ENCODE peak calls at places on chromosomes 6 and 20, in ten cellular contexts. One of them, this sample, is unnamed.

GRCh38 chr6:11168091-11168635 is 56.6 kb upstream of the ERVFRD-1 start:
- DNase-seq in fibroblast of villous mesenchyme: no peak
- DNase-seq in ovary: no peak
- DNase-seq in Peyer's patch: no peak
- DNase-seq in fibroblast of mammary gland: no peak
- DNase-seq in lung: no peak
- DNase-seq in heart left ventricle: no peak
- DNase-seq in Panc1: no peak
- DNase-seq in HCT116: no peak
- DNase-seq in fibroblast of lung: no peak
- DNase-seq in this sample: no peak

GRCh38 chr6:99521557-99522286 is 6.5 kb upstream of the USP45 start:
- DNase-seq in Panc1: no peak
- DNase-seq in Peyer's patch: no peak
- DNase-seq in lung: peak; percentile 35
- DNase-seq in heart left ventricle: peak; percentile 40
- DNase-seq in ovary: peak; percentile 46
- DNase-seq in fibroblast of mammary gland: peak; percentile 53
- DNase-seq in fibroblast of villous mesenchyme: peak; percentile 72
- DNase-seq in HCT116: no peak
- DNase-seq in fibroblast of lung: peak; percentile 74
- DNase-seq in this sample: no peak

GRCh38 chr20:1418335-1418734 is 25.5 kb upstream of the FKBP1A start:
- DNase-seq in fibroblast of mammary gland: peak; percentile 87
- DNase-seq in HCT116: no peak
- DNase-seq in lung: no peak
- DNase-seq in Peyer's patch: no peak
- DNase-seq in Panc1: no peak
- DNase-seq in ovary: no peak
- DNase-seq in heart left ventricle: no peak
- DNase-seq in fibroblast of villous mesenchyme: peak; percentile 51
- DNase-seq in fibroblast of lung: no peak
- DNase-seq in this sample: no peak

GRCh38 chr6:111468329-111469012 is 14.5 kb downstream of the REV3L start:
- DNase-seq in Panc1: no peak
- DNase-seq in fibroblast of lung: no peak
- DNase-seq in heart left ventricle: no peak
- DNase-seq in Peyer's patch: no peak
- DNase-seq in lung: no peak
- DNase-seq in fibroblast of mammary gland: peak; percentile 39
- DNase-seq in HCT116: no peak
- DNase-seq in fibroblast of villous mesenchyme: peak; percentile 30
- DNase-seq in ovary: no peak
- DNase-seq in this sample: no peak

GRCh38 chr6:37713529-37714119 is 15.9 kb upstream of the MDGA1 start:
- DNase-seq in ovary: no peak
- DNase-seq in Panc1: no peak
- DNase-seq in fibroblast of lung: peak; percentile 29
- DNase-seq in fibroblast of mammary gland: peak; percentile 92
- DNase-seq in HCT116: no peak
- DNase-seq in fibroblast of villous mesenchyme: peak; percentile 31
- DNase-seq in Peyer's patch: no peak
- DNase-seq in heart left ventricle: no peak
- DNase-seq in lung: no peak
- DNase-seq in this sample: peak; percentile 64

GRCh38 chr6:154041001-154041400 is 2.0 kb downstream of the OPRM1 start:
- DNase-seq in lung: no peak
- DNase-seq in heart left ventricle: no peak
- DNase-seq in HCT116: no peak
- DNase-seq in fibroblast of villous mesenchyme: no peak
- DNase-seq in Peyer's patch: no peak
- DNase-seq in ovary: no peak
- DNase-seq in fibroblast of lung: no peak
- DNase-seq in Panc1: no peak
- DNase-seq in fibroblast of mammary gland: no peak
- DNase-seq in this sample: no peak

GRCh38 chr6:113755449-113756289 is 101.5 kb upstream of the MARCKS start:
- DNase-seq in fibroblast of villous mesenchyme: no peak
- DNase-seq in fibroblast of lung: no peak
- DNase-seq in ovary: no peak
- DNase-seq in lung: no peak
- DNase-seq in heart left ventricle: no peak
- DNase-seq in HCT116: no peak
- DNase-seq in Panc1: no peak
- DNase-seq in Peyer's patch: no peak
- DNase-seq in fibroblast of mammary gland: no peak
- DNase-seq in this sample: no peak

GRCh38 chr6:83038246-83038645 is 27.4 kb downstream of the UBE3D start:
- DNase-seq in HCT116: no peak
- DNase-seq in Peyer's patch: no peak
- DNase-seq in fibroblast of lung: no peak
- DNase-seq in heart left ventricle: no peak
- DNase-seq in ovary: no peak
- DNase-seq in Panc1: no peak
- DNase-seq in fibroblast of villous mesenchyme: no peak
- DNase-seq in lung: no peak
- DNase-seq in fibroblast of mammary gland: no peak
- DNase-seq in this sample: no peak

GRCh38 chr20:61798632-61799031 is 267.0 kb downstream of the TAF4 start:
- DNase-seq in ovary: no peak
- DNase-seq in lung: no peak
- DNase-seq in Peyer's patch: no peak
- DNase-seq in HCT116: no peak
- DNase-seq in fibroblast of lung: no peak
- DNase-seq in Panc1: no peak
- DNase-seq in fibroblast of villous mesenchyme: no peak
- DNase-seq in heart left ventricle: no peak
- DNase-seq in fibroblast of mammary gland: no peak
- DNase-seq in this sample: no peak

GRCh38 chr20:54208492-54209044 is 681 bp downstream of the PFDN4 start:
- DNase-seq in ovary: no peak
- DNase-seq in Peyer's patch: no peak
- DNase-seq in Panc1: no peak
- DNase-seq in fibroblast of villous mesenchyme: peak; percentile 97
- DNase-seq in fibroblast of lung: peak; percentile 63
- DNase-seq in HCT116: no peak
- DNase-seq in heart left ventricle: no peak
- DNase-seq in fibroblast of mammary gland: peak; percentile 68
- DNase-seq in lung: no peak
- DNase-seq in this sample: no peak

GRCh38 chr6:155444952-155445903 is 10.4 kb downstream of the NOX3 start:
- DNase-seq in fibroblast of villous mesenchyme: no peak
- DNase-seq in fibroblast of mammary gland: no peak
- DNase-seq in fibroblast of lung: no peak
- DNase-seq in heart left ventricle: no peak
- DNase-seq in ovary: no peak
- DNase-seq in lung: no peak
- DNase-seq in HCT116: no peak
- DNase-seq in Panc1: no peak
- DNase-seq in Peyer's patch: no peak
- DNase-seq in this sample: no peak

GRCh38 chr6:155444120-155444917 is 11.3 kb downstream of the NOX3 start:
- DNase-seq in heart left ventricle: no peak
- DNase-seq in ovary: no peak
- DNase-seq in HCT116: peak; percentile 63
- DNase-seq in Peyer's patch: no peak
- DNase-seq in fibroblast of mammary gland: no peak
- DNase-seq in lung: no peak
- DNase-seq in fibroblast of villous mesenchyme: peak; percentile 30
- DNase-seq in fibroblast of lung: peak; percentile 4
- DNase-seq in Panc1: peak; percentile 28
- DNase-seq in this sample: peak; percentile 5

GRCh38 chr6:155440758-155441157 is 14.9 kb downstream of the NOX3 start:
- DNase-seq in heart left ventricle: no peak
- DNase-seq in Peyer's patch: no peak
- DNase-seq in HCT116: no peak
- DNase-seq in fibroblast of villous mesenchyme: no peak
- DNase-seq in Panc1: no peak
- DNase-seq in ovary: no peak
- DNase-seq in fibroblast of mammary gland: no peak
- DNase-seq in fibroblast of lung: no peak
- DNase-seq in lung: no peak
- DNase-seq in this sample: no peak

GRCh38 chr6:155443168-155443567 is 12.5 kb downstream of the NOX3 start:
- DNase-seq in Panc1: no peak
- DNase-seq in fibroblast of lung: no peak
- DNase-seq in fibroblast of mammary gland: no peak
- DNase-seq in fibroblast of villous mesenchyme: no peak
- DNase-seq in lung: no peak
- DNase-seq in heart left ventricle: no peak
- DNase-seq in ovary: no peak
- DNase-seq in Peyer's patch: no peak
- DNase-seq in HCT116: no peak
- DNase-seq in this sample: no peak

DNA sequence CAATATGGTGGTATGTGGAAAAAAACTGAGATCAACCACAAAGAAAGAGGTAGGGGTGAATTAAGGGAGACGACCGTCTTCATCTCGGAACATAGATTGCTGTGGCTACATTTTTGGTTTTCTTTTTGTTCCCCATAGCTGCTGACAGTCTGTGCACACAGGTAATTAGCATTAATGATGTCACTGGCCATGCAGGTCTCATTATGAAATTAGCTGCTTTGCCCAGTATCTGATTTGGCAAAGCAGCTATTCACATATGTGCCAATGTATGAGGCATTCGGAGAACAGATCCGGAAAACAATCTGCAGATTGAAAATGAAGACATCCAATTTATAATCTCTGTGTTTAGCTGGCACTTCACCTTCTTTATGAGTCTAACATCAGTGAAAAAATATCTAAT is 13.1 kb downstream of the NOX3 start:
- DNase-seq in ovary: no peak
- DNase-seq in Peyer's patch: no peak
- DNase-seq in heart left ventricle: no peak
- DNase-seq in fibroblast of lung: no peak
- DNase-seq in Panc1: no peak
- DNase-seq in fibroblast of mammary gland: no peak
- DNase-seq in fibroblast of villous mesenchyme: no peak
- DNase-seq in lung: no peak
- DNase-seq in HCT116: no peak
- DNase-seq in this sample: no peak
- TF ChIP-seq CTCF in ovary: no peak
- TF ChIP-seq CTCF in Peyer's patch: no peak
- TF ChIP-seq CTCF in heart left ventricle: no peak
- TF ChIP-seq CTCF in fibroblast of lung: no peak
- TF ChIP-seq CTCF in Panc1: no peak
- TF ChIP-seq CTCF in fibroblast of mammary gland: no peak
- TF ChIP-seq CTCF in fibroblast of villous mesenchyme: no peak
- TF ChIP-seq CTCF in lung: no peak
- TF ChIP-seq CTCF in HCT116: no peak
- TF ChIP-seq CTCF in this sample: no peak

GRCh38 chr6:150070236-150070860 is 1.4 kb upstream of the ULBP3 start:
- DNase-seq in lung: no peak
- DNase-seq in HCT116: no peak
- DNase-seq in Panc1: no peak
- DNase-seq in heart left ventricle: no peak
- DNase-seq in fibroblast of villous mesenchyme: no peak
- DNase-seq in Peyer's patch: no peak
- DNase-seq in fibroblast of lung: no peak
- DNase-seq in fibroblast of mammary gland: no peak
- DNase-seq in ovary: no peak
- DNase-seq in this sample: no peak

GRCh38 chr6:150068173-150068785 is 642 bp downstream of the ULBP3 start:
- DNase-seq in Peyer's patch: no peak
- DNase-seq in fibroblast of villous mesenchyme: no peak
- DNase-seq in heart left ventricle: no peak
- DNase-seq in fibroblast of mammary gland: no peak
- DNase-seq in lung: no peak
- DNase-seq in Panc1: no peak
- DNase-seq in ovary: no peak
- DNase-seq in fibroblast of lung: no peak
- DNase-seq in HCT116: no peak
- DNase-seq in this sample: no peak

GRCh38 chr6:150068786-150069648 is at the start of gene ULBP3:
- DNase-seq in heart left ventricle: peak; percentile 87
- DNase-seq in HCT116: peak; percentile 89
- DNase-seq in Peyer's patch: peak; percentile 93
- DNase-seq in Panc1: no peak
- DNase-seq in fibroblast of villous mesenchyme: peak; percentile 90
- DNase-seq in ovary: peak; percentile 86
- DNase-seq in fibroblast of lung: peak; percentile 91
- DNase-seq in fibroblast of mammary gland: peak; percentile 94
- DNase-seq in lung: peak; percentile 94
- DNase-seq in this sample: peak; percentile 81

GRCh38 chr6:150072201-150072600 is 3.3 kb upstream of the ULBP3 start:
- DNase-seq in fibroblast of mammary gland: peak; percentile 56
- DNase-seq in ovary: no peak
- DNase-seq in HCT116: peak; percentile 90
- DNase-seq in fibroblast of lung: peak; percentile 10
- DNase-seq in Panc1: no peak
- DNase-seq in Peyer's patch: peak; percentile 94
- DNase-seq in lung: peak; percentile 87
- DNase-seq in fibroblast of villous mesenchyme: no peak
- DNase-seq in heart left ventricle: peak; percentile 42
- DNase-seq in this sample: no peak

DNA sequence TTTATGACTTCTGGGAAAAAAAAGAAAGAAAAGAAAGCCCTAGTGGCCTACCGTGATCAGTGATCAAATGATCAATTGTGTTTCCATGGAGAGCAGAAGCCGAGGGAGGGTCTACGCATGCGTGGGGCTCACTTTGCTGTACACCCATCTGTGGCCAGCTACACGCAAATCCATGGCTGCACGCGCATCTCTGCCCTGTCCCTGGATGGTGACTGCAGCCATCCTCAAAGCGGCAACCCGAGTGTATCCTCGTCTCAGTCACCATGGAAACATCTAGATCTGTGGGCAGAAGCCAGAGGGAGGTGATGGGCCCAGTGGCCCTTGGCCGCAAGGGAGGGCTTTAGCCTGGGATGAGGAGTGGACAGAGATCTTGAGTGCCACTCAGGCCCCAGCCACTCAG is 786 bp upstream of the ULBP3 start:
- DNase-seq in lung: no peak
- DNase-seq in Panc1: no peak
- DNase-seq in ovary: no peak
- DNase-seq in Peyer's patch: no peak
- DNase-seq in fibroblast of villous mesenchyme: no peak
- DNase-seq in HCT116: no peak
- DNase-seq in heart left ventricle: no peak
- DNase-seq in fibroblast of mammary gland: no peak
- DNase-seq in fibroblast of lung: peak; percentile 21
- DNase-seq in this sample: no peak
- H3K4me3 ChIP-seq in lung: no peak overlapping the region
- H3K4me3 ChIP-seq in Panc1: peak overlapping the region; percentile 62
- H3K4me3 ChIP-seq in ovary: no peak overlapping the region
- H3K4me3 ChIP-seq in Peyer's patch: peak overlapping the region; percentile 67
- H3K4me3 ChIP-seq in fibroblast of villous mesenchyme: no peak overlapping the region
- H3K4me3 ChIP-seq in HCT116: no peak overlapping the region
- H3K4me3 ChIP-seq in heart left ventricle: no peak overlapping the region
- H3K4me3 ChIP-seq in fibroblast of mammary gland: no peak overlapping the region
- H3K4me3 ChIP-seq in fibroblast of lung: no peak overlapping the region
- H3K4me3 ChIP-seq in this sample: peak overlapping the region; percentile 60

GRCh38 chr6:130076512-130076911 is 58.1 kb downstream of the L3MBTL3 start:
- DNase-seq in fibroblast of villous mesenchyme: peak; percentile 13
- DNase-seq in HCT116: no peak
- DNase-seq in fibroblast of lung: peak; percentile 46
- DNase-seq in ovary: no peak
- DNase-seq in lung: no peak
- DNase-seq in fibroblast of mammary gland: peak; percentile 19
- DNase-seq in Panc1: no peak
- DNase-seq in heart left ventricle: no peak
- DNase-seq in Peyer's patch: no peak
- DNase-seq in this sample: no peak
- TF ChIP-seq CTCF in fibroblast of villous mesenchyme: peak; percentile 35
- TF ChIP-seq CTCF in HCT116: peak; percentile 15
- TF ChIP-seq CTCF in fibroblast of lung: no peak
- TF ChIP-seq CTCF in ovary: no peak
- TF ChIP-seq CTCF in lung: no peak
- TF ChIP-seq CTCF in fibroblast of mammary gland: peak; percentile 8
- TF ChIP-seq CTCF in Panc1: peak; percentile 5
- TF ChIP-seq CTCF in heart left ventricle: no peak
- TF ChIP-seq CTCF in Peyer's patch: no peak
- TF ChIP-seq CTCF in this sample: no peak

GRCh38 chr6:157763894-157764345 is 59.1 kb upstream of the SNX9 start:
- DNase-seq in fibroblast of villous mesenchyme: no peak
- DNase-seq in fibroblast of mammary gland: no peak
- DNase-seq in Peyer's patch: no peak
- DNase-seq in fibroblast of lung: no peak
- DNase-seq in HCT116: no peak
- DNase-seq in heart left ventricle: no peak
- DNase-seq in ovary: no peak
- DNase-seq in lung: no peak
- DNase-seq in Panc1: peak; percentile 38
- DNase-seq in this sample: no peak
- H3K4me3 ChIP-seq in fibroblast of villous mesenchyme: no peak overlapping the region
- H3K4me3 ChIP-seq in fibroblast of mammary gland: no peak overlapping the region
- H3K4me3 ChIP-seq in Peyer's patch: peak overlapping the region; percentile 15
- H3K4me3 ChIP-seq in fibroblast of lung: no peak overlapping the region
- H3K4me3 ChIP-seq in HCT116: no peak overlapping the region
- H3K4me3 ChIP-seq in heart left ventricle: no peak overlapping the region
- H3K4me3 ChIP-seq in ovary: no peak overlapping the region
- H3K4me3 ChIP-seq in lung: no peak overlapping the region
- H3K4me3 ChIP-seq in Panc1: no peak overlapping the region
- H3K4me3 ChIP-seq in this sample: peak overlapping the region; percentile 8

This sample was measured in HFF-Myc.